ENCODE peak calls at places on chromosomes 5 and 9, in four cellular contexts. C, B, W and L are unnamed samples.
A peak's percentile ranks its signal among the peaks of the same experiment; 100 is the strongest.

GRCh38 chr5:39138892-39139291 is 64.7 kb upstream of the RICTOR start:
- DNase-seq in B (no peak), C (no peak), W (no peak), L (no peak)

GRCh38 chr9:33166263-33167083 is 663 bp downstream of the B4GALT1 start:
- DNase-seq in B (peak; percentile 55), C (no peak), W (no peak), L (peak; percentile 52)

GRCh38 chr9:133691659-133692363 is 46.3 kb downstream of the SARDH start:
- DNase-seq in B (no peak), C (no peak), W (no peak), L (no peak)

GRCh38 chr5:10367586-10367985 is 14.1 kb downstream of the MARCHF6 start:
- DNase-seq in C (no peak), B (no peak), W (no peak), L (no peak)

GRCh38 chr9:131546336-131547084 is 1.2 kb downstream of the PRRT1B start:
- DNase-seq in W (peak; percentile 69), B (no peak), C (peak; percentile 68), L (peak; percentile 57)

GRCh38 chr9:3650994-3651622 is 125.3 kb upstream of the RFX3 start:
- DNase-seq in B (no peak), C (no peak), W (no peak), L (no peak)

GRCh38 chr5:118405650-118406061 is 582.7 kb downstream of the DTWD2 start:
- DNase-seq in C (no peak), B (no peak), W (peak; percentile 16), L (no peak)

GRCh38 chr9:880725-881124 is 39.2 kb downstream of the DMRT1 start:
- DNase-seq in C (no peak), B (no peak), W (no peak), L (no peak)

GRCh38 chr5:172754957-172755356 is 16.0 kb downstream of the DUSP1 start:
- DNase-seq in W (no peak), C (no peak), B (no peak), L (no peak)

GRCh38 chr9:137550241-137550621 is at the start of gene PNPLA7:
- DNase-seq in B (peak; percentile 70), C (peak; percentile 70), W (peak; percentile 80), L (peak; percentile 46)

GRCh38 chr9:4258321-4259093 is 41.4 kb downstream of the GLIS3 start:
- DNase-seq in B (no peak), W (no peak), C (no peak), L (no peak)

GRCh38 chr9:89177021-89177400 is 1.6 kb downstream of the SHC3 start:
- DNase-seq in B (no peak), W (no peak), C (no peak), L (no peak)

GRCh38 chr9:127829205-127829935 is 25.1 kb downstream of the ENG start:
- DNase-seq in B (no peak), C (no peak), W (no peak), L (no peak)

GRCh38 chr9:107863406-107863805 is 373.8 kb upstream of the KLF4 start:
- DNase-seq in B (no peak), W (no peak), C (no peak), L (no peak)

GRCh38 chr5:80192507-80193241 is 63.2 kb downstream of the SERINC5 start:
- DNase-seq in W (no peak), B (no peak), C (peak; percentile 31), L (no peak)

GRCh38 chr5:21774791-21775190 is 1078.4 kb downstream of the CDH12 start:
- DNase-seq in C (no peak), B (no peak), W (no peak), L (no peak)

GRCh38 chr5:2260211-2260985 is 377.7 kb upstream of the IRX4 start:
- DNase-seq in W (no peak), C (no peak), B (no peak), L (no peak)

GRCh38 chr5:178577944-178578343 is 12.2 kb downstream of the COL23A1 start:
- DNase-seq in B (no peak), W (no peak), C (no peak), L (no peak)

GRCh38 chr9:38047301-38048251 is 21.5 kb downstream of the SHB start:
- DNase-seq in W (peak; percentile 39), B (peak; percentile 60), C (peak; percentile 99), L (peak; percentile 28)

GRCh38 chr9:132987021-132987620 is 8.6 kb downstream of the GFI1B start:
- DNase-seq in W (no peak), B (no peak), C (no peak), L (no peak)

GRCh38 chr5:19235101-19235584 is 752.9 kb downstream of the CDH18 start:
- DNase-seq in C (no peak), B (no peak), W (no peak), L (no peak)

GRCh38 chr5:54743997-54744788 is 226.6 kb downstream of the SNX18 start:
- DNase-seq in C (peak; percentile 5), W (no peak), B (peak; percentile 66), L (no peak)

GRCh38 chr9:130313103-130313858 is 47.7 kb downstream of the HMCN2 start:
- DNase-seq in B (no peak), C (no peak), W (no peak), L (no peak)

GRCh38 chr9:130311774-130312140 is 46.2 kb downstream of the HMCN2 start:
- DNase-seq in C (no peak), W (no peak), B (no peak), L (no peak)

GRCh38 chr9:130316406-130316805 is 50.8 kb downstream of the HMCN2 start:
- DNase-seq in W (no peak), B (no peak), C (no peak), L (no peak)

GRCh38 chr9:130319300-130319699 is 53.7 kb downstream of the HMCN2 start:
- DNase-seq in C (no peak), W (no peak), B (no peak), L (no peak)

DNA sequence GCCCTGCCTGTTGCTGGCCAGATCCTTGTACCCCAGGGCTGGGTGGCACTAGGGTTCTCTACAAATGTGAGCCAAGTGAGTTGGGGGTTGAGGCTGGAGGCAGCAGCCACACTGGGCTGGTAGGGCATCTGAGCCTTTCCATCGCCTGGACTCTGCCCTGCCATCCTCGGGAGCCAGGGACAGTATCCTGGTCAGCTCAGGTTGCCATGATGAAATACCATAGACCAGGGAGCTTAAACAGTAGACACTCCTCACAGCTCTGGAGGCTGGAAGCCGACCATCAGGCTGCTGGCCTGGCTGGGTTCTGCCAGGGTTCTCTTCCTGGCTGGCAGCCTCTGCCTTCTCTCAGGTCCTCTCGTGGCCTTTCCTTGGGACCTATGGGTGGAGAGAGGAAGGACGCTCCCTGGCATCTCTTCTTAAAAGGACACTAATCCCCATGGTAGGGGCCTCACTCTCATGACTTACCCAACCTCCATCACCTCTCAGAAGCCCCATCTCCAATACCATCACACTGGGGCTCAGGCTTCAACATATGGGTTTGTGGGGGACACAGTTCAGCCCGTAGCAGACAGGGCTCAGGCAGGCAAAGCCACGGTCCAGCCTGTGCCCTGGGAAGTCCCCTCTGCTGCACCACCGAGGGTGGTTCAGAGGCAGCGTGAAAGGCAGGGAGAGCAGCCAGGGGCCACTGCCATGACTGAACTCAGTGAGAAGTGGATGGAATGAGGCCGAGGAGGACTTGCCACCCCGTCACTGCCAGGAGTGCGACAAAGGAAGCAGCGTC is 50.1 kb downstream of the HMCN2 start:
- DNase-seq in C (no peak), W (no peak), B (no peak), L (no peak)
- TF ChIP-seq ELF4 in C (no peak), W (no peak), B (no peak), L (no peak)

GRCh38 chr9:23434654-23435053 is 391.4 kb downstream of the ELAVL2 start:
- DNase-seq in W (no peak), C (no peak), B (no peak), L (no peak)

GRCh38 chr9:23441275-23441674 is 384.8 kb downstream of the ELAVL2 start:
- DNase-seq in C (no peak), W (no peak), B (no peak), L (no peak)

GRCh38 chr9:23438299-23438907 is 387.6 kb downstream of the ELAVL2 start:
- DNase-seq in B (no peak), C (peak; percentile 62), W (no peak), L (no peak)
- TF ChIP-seq ELF4 in B (no peak), C (no peak), W (no peak), L (no peak)

DNA sequence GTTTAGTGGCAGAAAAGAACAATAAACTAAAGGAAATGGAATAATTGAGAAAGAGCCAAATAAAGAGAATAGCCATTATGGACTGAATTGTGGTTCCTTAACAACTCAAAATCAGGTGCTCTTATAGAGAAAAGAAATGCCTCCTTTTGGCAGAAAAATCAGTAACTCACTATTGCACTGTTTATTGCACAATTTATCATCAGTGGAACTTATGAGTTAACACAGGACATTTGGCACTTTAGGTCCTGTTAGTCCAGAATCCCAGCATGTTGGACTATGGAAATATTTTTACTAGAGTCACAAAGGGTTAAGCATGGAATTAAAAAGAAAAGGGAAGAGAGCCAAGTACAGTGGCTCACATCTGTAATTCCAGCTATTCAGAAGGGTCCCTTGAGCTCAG is 53.8 kb upstream of the JMY start:
- DNase-seq in W (no peak), C (no peak), B (no peak), L (no peak)
- TF ChIP-seq ELF4 in W (no peak), C (no peak), B (no peak), L (no peak)

GRCh38 chr5:117058740-117059139 is 484.1 kb upstream of the SEMA6A start:
- DNase-seq in C (no peak), W (no peak), B (no peak), L (no peak)
- TF ChIP-seq ELF4 in C (no peak), W (no peak), B (no peak), L (no peak)

DNA sequence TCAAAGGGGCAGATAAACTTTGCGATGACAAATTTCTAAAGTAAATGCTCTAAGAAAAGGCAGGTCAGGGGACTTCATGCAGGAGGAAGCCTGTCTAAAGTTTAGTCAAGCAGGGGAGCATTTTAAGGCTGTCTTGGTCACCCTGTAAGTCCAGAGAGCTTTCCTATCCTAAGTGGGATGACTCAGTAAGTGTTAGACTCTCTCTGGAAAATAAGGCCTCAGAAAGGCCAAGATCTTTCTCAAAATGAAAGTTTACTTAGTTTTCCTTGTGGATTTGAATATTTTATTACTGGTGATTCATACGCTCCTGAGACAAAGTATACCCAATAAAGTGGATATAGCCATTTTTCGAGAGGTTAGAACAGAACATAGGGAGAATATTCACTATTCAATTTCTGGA is 806.9 kb upstream of the CDH9 start:
- DNase-seq in C (no peak), B (no peak), W (no peak), L (no peak)
- TF ChIP-seq ELF4 in C (no peak), B (no peak), W (no peak), L (no peak)

GRCh38 chr9:21348430-21348829 is 2.3 kb downstream of the IFNA6 start:
- DNase-seq in B (no peak), C (no peak), W (no peak), L (no peak)
- TF ChIP-seq ELF4 in B (no peak), C (no peak), W (no peak), L (no peak)

GRCh38 chr5:14676320-14676719 is 11.8 kb downstream of the OTULIN start:
- DNase-seq in B (no peak), C (no peak), W (no peak), L (no peak)
- TF ChIP-seq ELF4 in B (no peak), C (no peak), W (no peak), L (no peak)

GRCh38 chr5:111774525-111774924 is 17.5 kb upstream of the NREP start:
- DNase-seq in B (no peak), C (no peak), W (peak; percentile 16), L (no peak)
- TF ChIP-seq ELF4 in B (no peak), C (no peak), W (no peak), L (no peak)

DNA sequence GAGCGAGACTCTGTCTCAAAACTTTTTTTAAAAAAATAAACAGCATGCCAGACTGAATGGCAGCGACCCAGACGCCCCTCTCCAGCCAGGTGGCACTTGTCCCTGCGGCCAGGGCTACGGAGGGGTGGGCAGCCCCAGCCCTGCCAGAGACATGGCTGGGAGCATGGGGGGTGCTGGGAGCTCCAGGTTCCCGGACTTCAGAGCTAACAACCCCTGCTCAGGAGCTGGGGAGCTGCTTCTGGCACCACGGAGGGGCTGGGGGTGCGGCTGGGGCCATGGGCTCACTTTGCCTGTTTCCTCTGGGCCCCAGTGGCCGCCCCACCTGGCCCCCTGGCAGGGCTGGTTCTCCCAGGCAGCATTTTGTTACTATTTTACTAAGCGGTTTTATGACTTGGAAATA is 49.9 kb downstream of the SLC12A7 start:
- DNase-seq in B (no peak), C (no peak), W (no peak), L (no peak)
- TF ChIP-seq ELF4 in B (no peak), C (no peak), W (no peak), L (no peak)